ENCODE peak calls at places on chromosomes 13 and 19, in five cellular contexts. One of them, this sample, is unnamed.

GRCh38 chr13:40329682-40330485 is 336.6 kb downstream of the FOXO1 start:
- DNase-seq in left ventricle myocardium inferior: no peak
- DNase-seq in cardiac fibroblast: peak
- DNase-seq in foreskin fibroblast: peak
- DNase-seq in tibial artery: no peak
- DNase-seq in this sample: peak

GRCh38 chr19:42528354-42529247 is at the start of gene CEACAM1:
- DNase-seq in cardiac fibroblast: peak
- DNase-seq in foreskin fibroblast: peak
- DNase-seq in left ventricle myocardium inferior: no peak
- DNase-seq in tibial artery: no peak
- DNase-seq in this sample: peak

GRCh38 chr13:75384881-75385707 is 96.9 kb downstream of the TBC1D4 start:
- DNase-seq in cardiac fibroblast: peak
- DNase-seq in tibial artery: no peak
- DNase-seq in left ventricle myocardium inferior: no peak
- DNase-seq in foreskin fibroblast: no peak
- DNase-seq in this sample: no peak

GRCh38 chr19:43668406-43669158 is 1.4 kb downstream of the PLAUR start:
- DNase-seq in tibial artery: peak
- DNase-seq in left ventricle myocardium inferior: peak
- DNase-seq in cardiac fibroblast: peak
- DNase-seq in foreskin fibroblast: peak
- DNase-seq in this sample: peak

GRCh38 chr19:39858541-39858940 is 12.4 kb upstream of the FBL start:
- DNase-seq in foreskin fibroblast: no peak
- DNase-seq in tibial artery: no peak
- DNase-seq in left ventricle myocardium inferior: peak
- DNase-seq in cardiac fibroblast: no peak
- DNase-seq in this sample: peak

GRCh38 chr19:41588497-41589209 is 12.7 kb downstream of the CEACAM21 start:
- DNase-seq in foreskin fibroblast: peak
- DNase-seq in cardiac fibroblast: peak
- DNase-seq in tibial artery: no peak
- DNase-seq in left ventricle myocardium inferior: no peak
- DNase-seq in this sample: peak

GRCh38 chr19:54364775-54365257 is at the start of gene LAIR1:
- DNase-seq in left ventricle myocardium inferior: no peak
- DNase-seq in tibial artery: peak
- DNase-seq in foreskin fibroblast: no peak
- DNase-seq in cardiac fibroblast: no peak
- DNase-seq in this sample: no peak

GRCh38 chr13:100573121-100573520 is 15.5 kb downstream of the GGACT start:
- DNase-seq in cardiac fibroblast: peak
- DNase-seq in foreskin fibroblast: peak
- DNase-seq in tibial artery: peak
- DNase-seq in left ventricle myocardium inferior: peak
- DNase-seq in this sample: peak

GRCh38 chr13:92769064-92769463 is 457.5 kb upstream of the GPC6 start:
- DNase-seq in left ventricle myocardium inferior: no peak
- DNase-seq in foreskin fibroblast: peak
- DNase-seq in tibial artery: no peak
- DNase-seq in cardiac fibroblast: peak
- DNase-seq in this sample: peak

GRCh38 chr13:72290962-72291681 is 424.1 kb upstream of the DACH1 start:
- DNase-seq in tibial artery: no peak
- DNase-seq in foreskin fibroblast: peak
- DNase-seq in left ventricle myocardium inferior: no peak
- DNase-seq in cardiac fibroblast: peak
- DNase-seq in this sample: no peak

GRCh38 chr13:26185720-26186119 is 36.4 kb downstream of the RNF6 start:
- DNase-seq in foreskin fibroblast: no peak
- DNase-seq in cardiac fibroblast: no peak
- DNase-seq in tibial artery: no peak
- DNase-seq in left ventricle myocardium inferior: no peak
- DNase-seq in this sample: no peak

GRCh38 chr13:112619730-112620639 is 32.0 kb upstream of the TUBGCP3 start:
- DNase-seq in foreskin fibroblast: no peak
- DNase-seq in cardiac fibroblast: peak
- DNase-seq in tibial artery: no peak
- DNase-seq in left ventricle myocardium inferior: peak
- DNase-seq in this sample: peak

GRCh38 chr13:103625194-103625593 is 559.0 kb upstream of the SLC10A2 start:
- DNase-seq in foreskin fibroblast: no peak
- DNase-seq in left ventricle myocardium inferior: no peak
- DNase-seq in cardiac fibroblast: no peak
- DNase-seq in tibial artery: no peak
- DNase-seq in this sample: no peak

GRCh38 chr13:80217614-80218456 is 123.1 kb downstream of the SPRY2 start:
- DNase-seq in foreskin fibroblast: no peak
- DNase-seq in tibial artery: no peak
- DNase-seq in cardiac fibroblast: peak
- DNase-seq in left ventricle myocardium inferior: no peak
- DNase-seq in this sample: peak

GRCh38 chr19:1855040-1855827 is 7.0 kb upstream of the REXO1 start:
- DNase-seq in left ventricle myocardium inferior: peak
- DNase-seq in cardiac fibroblast: peak
- DNase-seq in foreskin fibroblast: peak
- DNase-seq in tibial artery: peak
- DNase-seq in this sample: peak

GRCh38 chr19:38839816-38840582 is 8.4 kb upstream of the ECH1 start:
- DNase-seq in left ventricle myocardium inferior: no peak
- DNase-seq in tibial artery: no peak
- DNase-seq in foreskin fibroblast: no peak
- DNase-seq in cardiac fibroblast: no peak
- DNase-seq in this sample: no peak

GRCh38 chr13:89903115-89903514 is 1444.4 kb upstream of the MIR17HG start:
- DNase-seq in left ventricle myocardium inferior: no peak
- DNase-seq in cardiac fibroblast: no peak
- DNase-seq in foreskin fibroblast: no peak
- DNase-seq in tibial artery: no peak
- DNase-seq in this sample: no peak

GRCh38 chr13:76043882-76044281 is 407.8 kb downstream of the LMO7 start:
- DNase-seq in cardiac fibroblast: no peak
- DNase-seq in tibial artery: no peak
- DNase-seq in left ventricle myocardium inferior: no peak
- DNase-seq in foreskin fibroblast: no peak
- DNase-seq in this sample: no peak

GRCh38 chr13:27806744-27807387 is 14.6 kb downstream of the GSX1 start:
- DNase-seq in tibial artery: no peak
- DNase-seq in foreskin fibroblast: no peak
- DNase-seq in cardiac fibroblast: no peak
- DNase-seq in left ventricle myocardium inferior: no peak
- DNase-seq in this sample: no peak

GRCh38 chr19:5293607-5294089 is 47.0 kb downstream of the PTPRS start:
- DNase-seq in cardiac fibroblast: peak
- DNase-seq in left ventricle myocardium inferior: no peak
- DNase-seq in tibial artery: no peak
- DNase-seq in foreskin fibroblast: peak
- DNase-seq in this sample: peak

GRCh38 chr13:74129500-74130144 is 4.6 kb downstream of the KLF12 start:
- DNase-seq in left ventricle myocardium inferior: peak
- DNase-seq in foreskin fibroblast: peak
- DNase-seq in tibial artery: no peak
- DNase-seq in cardiac fibroblast: peak
- DNase-seq in this sample: peak

GRCh38 chr19:29623726-29624488 is 17.8 kb downstream of the POP4 start:
- DNase-seq in left ventricle myocardium inferior: no peak
- DNase-seq in cardiac fibroblast: no peak
- DNase-seq in foreskin fibroblast: no peak
- DNase-seq in tibial artery: no peak
- DNase-seq in this sample: no peak

GRCh38 chr13:31172535-31172934 is 10.8 kb upstream of the HSPH1 start:
- DNase-seq in foreskin fibroblast: peak
- DNase-seq in tibial artery: no peak
- DNase-seq in left ventricle myocardium inferior: no peak
- DNase-seq in cardiac fibroblast: peak
- DNase-seq in this sample: peak

GRCh38 chr19:33377586-33378475 is 4.3 kb downstream of the CEBPG start:
- DNase-seq in tibial artery: no peak
- DNase-seq in left ventricle myocardium inferior: no peak
- DNase-seq in cardiac fibroblast: peak
- DNase-seq in foreskin fibroblast: peak
- DNase-seq in this sample: peak

GRCh38 chr13:113802090-113802531 is 43.1 kb downstream of the TMEM255B start:
- DNase-seq in cardiac fibroblast: peak
- DNase-seq in left ventricle myocardium inferior: peak
- DNase-seq in foreskin fibroblast: peak
- DNase-seq in tibial artery: peak
- DNase-seq in this sample: peak

GRCh38 chr19:9850235-9850959 is 15.3 kb downstream of the PIN1 start:
- DNase-seq in cardiac fibroblast: no peak
- DNase-seq in foreskin fibroblast: no peak
- DNase-seq in tibial artery: no peak
- DNase-seq in left ventricle myocardium inferior: no peak
- DNase-seq in this sample: no peak

GRCh38 chr19:4722671-4723464 is 774 bp downstream of the DPP9 start:
- DNase-seq in foreskin fibroblast: peak
- DNase-seq in left ventricle myocardium inferior: no peak
- DNase-seq in tibial artery: peak
- DNase-seq in cardiac fibroblast: peak
- DNase-seq in this sample: peak

GRCh38 chr13:94825507-94825906 is 113.2 kb upstream of the SOX21 start:
- DNase-seq in tibial artery: peak
- DNase-seq in foreskin fibroblast: no peak
- DNase-seq in left ventricle myocardium inferior: peak
- DNase-seq in cardiac fibroblast: peak
- DNase-seq in this sample: peak

GRCh38 chr13:47326061-47326460 is 429.2 kb upstream of the HTR2A start:
- DNase-seq in tibial artery: no peak
- DNase-seq in foreskin fibroblast: peak
- DNase-seq in left ventricle myocardium inferior: no peak
- DNase-seq in cardiac fibroblast: peak
- DNase-seq in this sample: no peak

GRCh38 chr13:109764045-109764444 is 22.3 kb downstream of the IRS2 start:
- DNase-seq in left ventricle myocardium inferior: no peak
- DNase-seq in foreskin fibroblast: no peak
- DNase-seq in cardiac fibroblast: no peak
- DNase-seq in tibial artery: no peak
- DNase-seq in this sample: no peak

DNA sequence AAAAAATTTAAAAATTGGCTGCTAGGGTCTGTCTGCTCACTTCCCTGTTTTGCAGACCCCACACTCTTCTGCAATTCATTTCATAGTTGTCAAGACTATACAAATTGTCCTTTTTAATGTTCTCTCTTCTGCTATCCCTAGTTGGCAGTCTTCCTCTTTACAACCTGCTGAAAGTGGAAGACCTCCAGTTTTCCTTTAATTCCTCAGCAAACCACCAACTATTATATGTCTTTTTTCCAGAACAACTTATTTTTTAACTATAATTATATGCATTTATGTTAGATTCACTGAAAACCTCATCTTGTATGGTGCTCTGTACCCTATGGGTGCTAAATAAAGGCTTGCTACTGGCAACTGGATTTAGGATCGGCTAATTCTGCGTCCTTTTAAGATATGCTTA is 1.1 kb upstream of the PHF11 start:
- DNase-seq in tibial artery: no peak
- DNase-seq in left ventricle myocardium inferior: no peak
- DNase-seq in foreskin fibroblast: peak
- DNase-seq in cardiac fibroblast: no peak
- DNase-seq in this sample: no peak
- H3K4me3 ChIP-seq in tibial artery: peak
- H3K4me3 ChIP-seq in left ventricle myocardium inferior: peak
- H3K4me3 ChIP-seq in foreskin fibroblast: peak
- H3K4me3 ChIP-seq in cardiac fibroblast: peak
- H3K4me3 ChIP-seq in this sample: peak

GRCh38 chr19:18847516-18848463 is 16.0 kb downstream of the UPF1 start:
- DNase-seq in left ventricle myocardium inferior: no peak
- DNase-seq in tibial artery: peak
- DNase-seq in foreskin fibroblast: peak
- DNase-seq in cardiac fibroblast: peak
- DNase-seq in this sample: peak
- TF ChIP-seq CTCF in left ventricle myocardium inferior: peak
- TF ChIP-seq CTCF in tibial artery: no peak
- TF ChIP-seq CTCF in foreskin fibroblast: no peak
- TF ChIP-seq CTCF in cardiac fibroblast: no peak
- TF ChIP-seq CTCF in this sample: no peak

DNA sequence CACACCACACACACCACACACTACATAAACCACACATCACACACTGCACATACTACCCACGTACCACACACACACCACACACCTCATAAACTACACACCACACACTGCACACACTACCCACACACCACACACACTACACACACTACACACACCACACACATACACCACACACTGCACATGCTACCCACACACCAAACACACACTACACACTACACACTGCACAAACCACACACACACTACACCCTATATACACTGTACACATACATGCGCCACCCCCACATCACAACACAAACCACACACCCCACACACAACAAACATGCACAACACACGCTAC is 5.5 kb downstream of the MAG start:
- DNase-seq in tibial artery: no peak
- DNase-seq in left ventricle myocardium inferior: no peak
- DNase-seq in foreskin fibroblast: no peak
- DNase-seq in cardiac fibroblast: no peak
- DNase-seq in this sample: no peak
- H3K4me3 ChIP-seq in tibial artery: no peak
- H3K4me3 ChIP-seq in left ventricle myocardium inferior: no peak
- H3K4me3 ChIP-seq in foreskin fibroblast: no peak
- H3K4me3 ChIP-seq in cardiac fibroblast: no peak
- H3K4me3 ChIP-seq in this sample: no peak

GRCh38 chr19:49133621-49134454 is 14.5 kb downstream of the PPFIA3 start:
- DNase-seq in left ventricle myocardium inferior: peak
- DNase-seq in tibial artery: no peak
- DNase-seq in foreskin fibroblast: peak
- DNase-seq in cardiac fibroblast: peak
- DNase-seq in this sample: peak
- TF ChIP-seq CTCF in left ventricle myocardium inferior: no peak
- TF ChIP-seq CTCF in tibial artery: no peak
- TF ChIP-seq CTCF in foreskin fibroblast: no peak
- TF ChIP-seq CTCF in cardiac fibroblast: no peak
- TF ChIP-seq CTCF in this sample: no peak

GRCh38 chr13:50993371-50993770 is 83.8 kb downstream of the RNASEH2B start:
- DNase-seq in tibial artery: no peak
- DNase-seq in left ventricle myocardium inferior: no peak
- DNase-seq in foreskin fibroblast: no peak
- DNase-seq in cardiac fibroblast: no peak
- DNase-seq in this sample: no peak
- H3K4me3 ChIP-seq in tibial artery: no peak
- H3K4me3 ChIP-seq in left ventricle myocardium inferior: no peak
- H3K4me3 ChIP-seq in foreskin fibroblast: no peak
- H3K4me3 ChIP-seq in cardiac fibroblast: no peak
- H3K4me3 ChIP-seq in this sample: no peak